ENCODE peak calls at places on chromosomes 13 and 19, in seven cellular contexts. One of them, this sample, is unnamed.

GRCh38 chr19:16714702-16715294 is 4.8 kb upstream of the NWD1 start:
- DNase-seq in RWPE1: peak
- DNase-seq in brain microvascular endothelial cell: peak
- DNase-seq in AG09319: no peak
- DNase-seq in IMR-90: peak
- DNase-seq in epithelial cell of esophagus: peak
- DNase-seq in NB4: peak
- DNase-seq in this sample: no peak

GRCh38 chr19:39193785-39194184 is 3.0 kb upstream of the NCCRP1 start:
- DNase-seq in IMR-90: no peak
- DNase-seq in RWPE1: no peak
- DNase-seq in AG09319: no peak
- DNase-seq in epithelial cell of esophagus: no peak
- DNase-seq in brain microvascular endothelial cell: no peak
- DNase-seq in NB4: no peak
- DNase-seq in this sample: no peak

GRCh38 chr19:37014456-37014855 is 63.8 kb upstream of the ZNF420 start:
- DNase-seq in epithelial cell of esophagus: no peak
- DNase-seq in IMR-90: no peak
- DNase-seq in AG09319: no peak
- DNase-seq in brain microvascular endothelial cell: no peak
- DNase-seq in RWPE1: no peak
- DNase-seq in NB4: no peak
- DNase-seq in this sample: no peak

GRCh38 chr13:48595330-48596127 is 58.2 kb upstream of the CYSLTR2 start:
- DNase-seq in epithelial cell of esophagus: peak
- DNase-seq in RWPE1: peak
- DNase-seq in IMR-90: peak
- DNase-seq in brain microvascular endothelial cell: peak
- DNase-seq in NB4: peak
- DNase-seq in AG09319: peak
- DNase-seq in this sample: no peak

GRCh38 chr19:14165986-14166385 is 29.6 kb upstream of the ASF1B start:
- DNase-seq in epithelial cell of esophagus: no peak
- DNase-seq in brain microvascular endothelial cell: no peak
- DNase-seq in IMR-90: no peak
- DNase-seq in RWPE1: no peak
- DNase-seq in AG09319: no peak
- DNase-seq in NB4: no peak
- DNase-seq in this sample: no peak

GRCh38 chr19:50827476-50827875 is 3.9 kb upstream of the KLK1 start:
- DNase-seq in IMR-90: no peak
- DNase-seq in epithelial cell of esophagus: no peak
- DNase-seq in AG09319: no peak
- DNase-seq in brain microvascular endothelial cell: no peak
- DNase-seq in NB4: no peak
- DNase-seq in RWPE1: no peak
- DNase-seq in this sample: no peak

GRCh38 chr19:4584670-4585460 is 25.4 kb upstream of the SEMA6B start:
- DNase-seq in NB4: no peak
- DNase-seq in IMR-90: no peak
- DNase-seq in brain microvascular endothelial cell: no peak
- DNase-seq in epithelial cell of esophagus: no peak
- DNase-seq in AG09319: no peak
- DNase-seq in RWPE1: no peak
- DNase-seq in this sample: no peak

GRCh38 chr19:50387176-50387867 is 3.2 kb downstream of the POLD1 start:
- DNase-seq in brain microvascular endothelial cell: peak
- DNase-seq in AG09319: no peak
- DNase-seq in RWPE1: no peak
- DNase-seq in IMR-90: peak
- DNase-seq in epithelial cell of esophagus: peak
- DNase-seq in NB4: peak
- DNase-seq in this sample: no peak

GRCh38 chr19:33458807-33459206 is 62.8 kb downstream of the PEPD start:
- DNase-seq in IMR-90: no peak
- DNase-seq in brain microvascular endothelial cell: no peak
- DNase-seq in RWPE1: no peak
- DNase-seq in AG09319: no peak
- DNase-seq in epithelial cell of esophagus: no peak
- DNase-seq in NB4: no peak
- DNase-seq in this sample: no peak

GRCh38 chr13:52644108-52644507 is 1.9 kb downstream of the HNRNPA1L2 start:
- DNase-seq in brain microvascular endothelial cell: no peak
- DNase-seq in AG09319: no peak
- DNase-seq in NB4: no peak
- DNase-seq in RWPE1: peak
- DNase-seq in epithelial cell of esophagus: peak
- DNase-seq in IMR-90: peak
- DNase-seq in this sample: no peak

GRCh38 chr13:60312851-60313505 is 84.0 kb upstream of the TDRD3 start:
- DNase-seq in AG09319: no peak
- DNase-seq in IMR-90: no peak
- DNase-seq in NB4: no peak
- DNase-seq in RWPE1: no peak
- DNase-seq in brain microvascular endothelial cell: peak
- DNase-seq in epithelial cell of esophagus: no peak
- DNase-seq in this sample: no peak

GRCh38 chr19:41019346-41019745 is 28.3 kb downstream of the CYP2B6 start:
- DNase-seq in brain microvascular endothelial cell: no peak
- DNase-seq in RWPE1: no peak
- DNase-seq in epithelial cell of esophagus: no peak
- DNase-seq in NB4: no peak
- DNase-seq in IMR-90: no peak
- DNase-seq in AG09319: no peak
- DNase-seq in this sample: no peak

GRCh38 chr19:17762505-17763229 is 11.4 kb downstream of the FCHO1 start:
- DNase-seq in RWPE1: peak
- DNase-seq in epithelial cell of esophagus: peak
- DNase-seq in IMR-90: peak
- DNase-seq in AG09319: no peak
- DNase-seq in brain microvascular endothelial cell: peak
- DNase-seq in NB4: peak
- DNase-seq in this sample: no peak

GRCh38 chr13:105365831-105366230 is 1169.6 kb downstream of the EFNB2 start:
- DNase-seq in IMR-90: no peak
- DNase-seq in AG09319: no peak
- DNase-seq in epithelial cell of esophagus: peak
- DNase-seq in brain microvascular endothelial cell: no peak
- DNase-seq in NB4: peak
- DNase-seq in RWPE1: no peak
- DNase-seq in this sample: no peak

GRCh38 chr13:105368781-105369180 is 1166.7 kb downstream of the EFNB2 start:
- DNase-seq in NB4: no peak
- DNase-seq in epithelial cell of esophagus: no peak
- DNase-seq in IMR-90: no peak
- DNase-seq in brain microvascular endothelial cell: no peak
- DNase-seq in AG09319: no peak
- DNase-seq in RWPE1: no peak
- DNase-seq in this sample: no peak

GRCh38 chr13:105363747-105364177 is 1171.7 kb downstream of the EFNB2 start:
- DNase-seq in brain microvascular endothelial cell: no peak
- DNase-seq in RWPE1: no peak
- DNase-seq in NB4: peak
- DNase-seq in AG09319: no peak
- DNase-seq in epithelial cell of esophagus: peak
- DNase-seq in IMR-90: no peak
- DNase-seq in this sample: no peak
- TF ChIP-seq CTCF in brain microvascular endothelial cell: no peak
- TF ChIP-seq CTCF in RWPE1: no peak
- TF ChIP-seq CTCF in NB4: no peak
- TF ChIP-seq CTCF in AG09319: no peak
- TF ChIP-seq CTCF in epithelial cell of esophagus: no peak
- TF ChIP-seq CTCF in IMR-90: no peak
- TF ChIP-seq CTCF in this sample: no peak

DNA sequence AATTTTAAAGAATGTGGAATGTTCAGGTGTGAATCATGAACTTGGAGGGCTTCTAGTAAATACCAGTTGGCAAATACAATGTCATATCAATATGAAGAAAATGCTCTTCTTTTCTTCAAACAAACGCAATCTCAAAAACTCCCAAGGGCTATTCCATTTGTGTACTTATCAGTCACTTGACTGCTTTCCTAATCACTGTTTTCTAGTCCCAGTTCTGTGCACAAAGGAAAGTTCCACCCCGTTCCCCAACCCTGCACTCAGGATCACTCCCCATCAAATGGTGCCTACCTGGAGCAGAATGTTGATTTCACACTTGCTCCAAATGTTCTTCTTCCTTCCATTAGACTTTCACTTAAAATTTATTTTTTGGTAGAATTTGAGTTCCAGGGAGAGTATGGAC is 92.6 kb upstream of the RFC3 start:
- DNase-seq in NB4: no peak
- DNase-seq in epithelial cell of esophagus: no peak
- DNase-seq in brain microvascular endothelial cell: no peak
- DNase-seq in RWPE1: no peak
- DNase-seq in AG09319: no peak
- DNase-seq in IMR-90: no peak
- DNase-seq in this sample: no peak
- TF ChIP-seq CTCF in NB4: no peak
- TF ChIP-seq CTCF in epithelial cell of esophagus: no peak
- TF ChIP-seq CTCF in brain microvascular endothelial cell: no peak
- TF ChIP-seq CTCF in RWPE1: no peak
- TF ChIP-seq CTCF in AG09319: no peak
- TF ChIP-seq CTCF in IMR-90: no peak
- TF ChIP-seq CTCF in this sample: no peak

GRCh38 chr19:18897108-18898029 is 1.4 kb upstream of the CERS1 start:
- DNase-seq in epithelial cell of esophagus: no peak
- DNase-seq in brain microvascular endothelial cell: no peak
- DNase-seq in IMR-90: no peak
- DNase-seq in RWPE1: no peak
- DNase-seq in NB4: no peak
- DNase-seq in AG09319: no peak
- DNase-seq in this sample: no peak

GRCh38 chr19:18895828-18896341 is at the start of gene CERS1:
- DNase-seq in RWPE1: no peak
- DNase-seq in AG09319: no peak
- DNase-seq in epithelial cell of esophagus: peak
- DNase-seq in NB4: peak
- DNase-seq in brain microvascular endothelial cell: no peak
- DNase-seq in IMR-90: no peak
- DNase-seq in this sample: no peak

GRCh38 chr19:18895038-18895827 is 725 bp downstream of the CERS1 start:
- DNase-seq in IMR-90: no peak
- DNase-seq in NB4: peak
- DNase-seq in epithelial cell of esophagus: peak
- DNase-seq in RWPE1: peak
- DNase-seq in brain microvascular endothelial cell: no peak
- DNase-seq in AG09319: no peak
- DNase-seq in this sample: no peak

GRCh38 chr19:18898081-18898532 is 2.1 kb upstream of the CERS1 start:
- DNase-seq in epithelial cell of esophagus: no peak
- DNase-seq in AG09319: no peak
- DNase-seq in NB4: no peak
- DNase-seq in RWPE1: no peak
- DNase-seq in brain microvascular endothelial cell: no peak
- DNase-seq in IMR-90: no peak
- DNase-seq in this sample: no peak

GRCh38 chr19:18896421-18896841 is 473 bp upstream of the CERS1 start:
- DNase-seq in IMR-90: no peak
- DNase-seq in RWPE1: peak
- DNase-seq in NB4: no peak
- DNase-seq in AG09319: no peak
- DNase-seq in brain microvascular endothelial cell: no peak
- DNase-seq in epithelial cell of esophagus: peak
- DNase-seq in this sample: no peak
- TF ChIP-seq CTCF in IMR-90: no peak
- TF ChIP-seq CTCF in RWPE1: no peak
- TF ChIP-seq CTCF in NB4: no peak
- TF ChIP-seq CTCF in AG09319: no peak
- TF ChIP-seq CTCF in brain microvascular endothelial cell: peak
- TF ChIP-seq CTCF in epithelial cell of esophagus: peak
- TF ChIP-seq CTCF in this sample: no peak

DNA sequence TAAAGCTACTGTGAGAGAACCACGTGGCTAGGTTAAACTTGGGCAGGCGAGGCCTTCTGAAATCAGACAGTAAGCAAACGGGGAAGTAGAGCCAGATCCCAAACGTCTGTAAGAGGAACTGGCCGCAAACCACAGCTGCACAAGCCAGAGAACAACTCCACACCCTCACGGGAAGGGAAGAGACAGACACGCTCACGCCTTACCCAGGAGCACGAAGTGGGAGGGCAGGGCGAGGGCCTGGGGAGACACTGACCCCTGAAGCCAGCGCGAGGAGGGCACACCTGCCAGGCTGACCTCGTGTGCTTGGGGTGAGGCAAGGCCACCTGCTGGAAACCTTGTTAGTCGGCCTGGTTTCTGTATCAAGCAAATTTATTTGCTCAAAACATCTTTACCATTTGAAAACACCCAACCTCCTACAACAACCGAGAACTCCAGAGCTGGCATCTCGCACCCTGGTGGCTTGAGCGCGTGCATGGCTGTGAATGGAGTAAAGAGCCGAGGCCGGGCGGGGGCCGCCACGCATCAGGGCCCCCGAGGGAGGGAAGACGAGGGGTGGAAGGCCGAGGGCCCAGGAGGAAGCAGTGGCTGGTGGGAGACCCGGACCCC is 7.3 kb downstream of the POLR2E start:
- DNase-seq in brain microvascular endothelial cell: no peak
- DNase-seq in epithelial cell of esophagus: no peak
- DNase-seq in NB4: peak
- DNase-seq in AG09319: no peak
- DNase-seq in RWPE1: no peak
- DNase-seq in IMR-90: no peak
- DNase-seq in this sample: no peak
- TF ChIP-seq CTCF in brain microvascular endothelial cell: no peak
- TF ChIP-seq CTCF in epithelial cell of esophagus: no peak
- TF ChIP-seq CTCF in NB4: no peak
- TF ChIP-seq CTCF in AG09319: no peak
- TF ChIP-seq CTCF in RWPE1: no peak
- TF ChIP-seq CTCF in IMR-90: no peak
- TF ChIP-seq CTCF in this sample: no peak

GRCh38 chr13:41061075-41061913 is at the start of gene WBP4:
- DNase-seq in epithelial cell of esophagus: peak
- DNase-seq in AG09319: peak
- DNase-seq in brain microvascular endothelial cell: peak
- DNase-seq in IMR-90: peak
- DNase-seq in RWPE1: peak
- DNase-seq in NB4: peak
- DNase-seq in this sample: peak
- TF ChIP-seq CTCF in epithelial cell of esophagus: peak
- TF ChIP-seq CTCF in AG09319: peak
- TF ChIP-seq CTCF in brain microvascular endothelial cell: peak
- TF ChIP-seq CTCF in IMR-90: peak
- TF ChIP-seq CTCF in RWPE1: no peak
- TF ChIP-seq CTCF in NB4: no peak
- TF ChIP-seq CTCF in this sample: no peak

DNA sequence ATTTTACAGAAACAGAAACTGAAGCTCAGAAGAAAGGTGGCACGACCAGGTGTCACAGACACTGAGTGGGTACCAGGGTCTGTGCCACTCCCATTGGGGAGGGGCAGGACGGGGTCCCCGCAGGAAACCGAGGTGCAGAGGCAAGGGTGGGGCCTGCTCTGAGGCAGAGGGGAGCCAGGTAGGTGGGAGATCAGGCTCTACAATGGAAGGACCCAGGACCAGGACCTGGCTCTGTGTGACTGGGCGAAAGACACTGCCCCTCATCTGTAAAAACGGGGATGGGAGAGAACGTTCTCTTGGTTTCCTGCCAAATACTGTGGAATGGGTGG is 2.8 kb downstream of the PTGIR start:
- DNase-seq in NB4: no peak
- DNase-seq in AG09319: no peak
- DNase-seq in RWPE1: no peak
- DNase-seq in IMR-90: no peak
- DNase-seq in brain microvascular endothelial cell: no peak
- DNase-seq in epithelial cell of esophagus: no peak
- DNase-seq in this sample: no peak
- TF ChIP-seq CTCF in NB4: no peak
- TF ChIP-seq CTCF in AG09319: no peak
- TF ChIP-seq CTCF in RWPE1: no peak
- TF ChIP-seq CTCF in IMR-90: no peak
- TF ChIP-seq CTCF in brain microvascular endothelial cell: no peak
- TF ChIP-seq CTCF in epithelial cell of esophagus: no peak
- TF ChIP-seq CTCF in this sample: no peak

GRCh38 chr13:51590966-51591627 is 6.8 kb downstream of the WDFY2 start:
- DNase-seq in RWPE1: peak
- DNase-seq in epithelial cell of esophagus: peak
- DNase-seq in brain microvascular endothelial cell: peak
- DNase-seq in IMR-90: peak
- DNase-seq in NB4: peak
- DNase-seq in AG09319: peak
- DNase-seq in this sample: no peak
- TF ChIP-seq CTCF in RWPE1: no peak
- TF ChIP-seq CTCF in epithelial cell of esophagus: no peak
- TF ChIP-seq CTCF in brain microvascular endothelial cell: no peak
- TF ChIP-seq CTCF in IMR-90: peak
- TF ChIP-seq CTCF in NB4: no peak
- TF ChIP-seq CTCF in AG09319: no peak
- TF ChIP-seq CTCF in this sample: no peak